ENCODE peak calls at places on chromosomes 12 and 14, in five cellular contexts. C is SK-N-SH, X is neural progenitor cell, I is MM.1S, H is HCT116. Z is an unnamed sample.
A peak's percentile ranks its signal among the peaks of the same experiment; 100 is the strongest.

GRCh38 chr12:92505373-92506340 is 197.1 kb upstream of the PLEKHG7 start:
- DNase-seq in I (no peak), X (peak; percentile 51), C (peak; percentile 3), H (no peak), Z (no peak)

GRCh38 chr12:4164591-4165558 is 108.7 kb upstream of the CCND2 start:
- DNase-seq in H (no peak), X (peak; percentile 66), I (no peak), C (no peak), Z (no peak)

GRCh38 chr14:88597038-88597437 is 34.2 kb downstream of the ZC3H14 start:
- DNase-seq in H (no peak), C (no peak), I (no peak), X (no peak), Z (no peak)

GRCh38 chr12:119204716-119205285 is 26.1 kb downstream of the HSPB8 start:
- DNase-seq in C (no peak), X (no peak), H (no peak), I (no peak), Z (no peak)

GRCh38 chr14:62777510-62777909 is 267.7 kb downstream of the KCNH5 start:
- DNase-seq in X (no peak), H (no peak), I (no peak), C (no peak), Z (no peak)

GRCh38 chr12:11814362-11814761 is 164.9 kb downstream of the ETV6 start:
- DNase-seq in C (no peak), X (no peak), I (no peak), H (no peak), Z (peak; percentile 54)

GRCh38 chr12:132030367-132031038 is 80.8 kb downstream of the EP400 start:
- DNase-seq in X (no peak), I (no peak), H (no peak), C (no peak), Z (peak; percentile 84)

GRCh38 chr12:89391726-89392336 is 39.5 kb upstream of the DUSP6 start:
- DNase-seq in C (no peak), I (no peak), X (no peak), H (no peak), Z (no peak)

GRCh38 chr14:55122441-55122986 is 6.5 kb upstream of the LGALS3 start:
- DNase-seq in X (no peak), H (no peak), I (no peak), C (peak; percentile 77), Z (peak; percentile 93)

GRCh38 chr12:72031066-72031465 is 92.4 kb downstream of the TPH2 start:
- DNase-seq in X (no peak), C (no peak), I (no peak), H (no peak), Z (no peak)

GRCh38 chr12:57549909-57550627 is at the start of gene KIF5A:
- DNase-seq in I (peak; percentile 43), H (no peak), C (peak; percentile 92), X (peak; percentile 87), Z (no peak)

GRCh38 chr12:121391619-121392324 is 8.1 kb upstream of the RNF34 start:
- DNase-seq in H (no peak), C (peak; percentile 81), X (no peak), I (peak; percentile 76), Z (no peak)

GRCh38 chr12:82398883-82399282 is 40.6 kb downstream of the METTL25 start:
- DNase-seq in X (no peak), I (no peak), H (no peak), C (no peak), Z (no peak)

GRCh38 chr12:57040750-57041149 is 9.2 kb downstream of the MYO1A start:
- DNase-seq in I (no peak), C (no peak), H (no peak), X (no peak), Z (no peak)

DNA sequence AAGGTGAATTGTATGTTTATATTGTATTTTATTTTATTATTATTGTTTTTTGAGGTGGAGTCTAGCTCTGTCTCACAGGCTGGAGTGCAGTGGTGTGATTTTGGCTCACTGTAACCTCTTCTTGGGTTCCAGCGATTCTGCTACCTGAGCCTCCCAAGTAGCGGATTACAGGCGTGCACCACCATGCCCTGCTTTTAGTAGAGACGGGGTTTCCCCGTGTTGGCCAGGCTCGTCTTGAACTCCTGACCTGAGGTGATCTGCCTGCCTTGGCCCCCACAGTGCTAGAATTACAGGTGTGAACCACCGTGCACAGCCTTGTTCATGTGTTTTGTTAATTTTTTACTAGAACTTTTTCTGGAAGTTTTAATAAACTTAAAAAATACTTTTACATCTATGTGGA is 3.8 kb downstream of the ATF7IP start:
- DNase-seq in I (no peak), C (no peak), X (no peak), H (no peak), Z (no peak)
- H3K4me1 ChIP-seq in I (peaks cover 3% of the 10 kb centered on the region), C (peaks cover 2% of the 10 kb centered on the region), X (peaks cover 48% of the 10 kb centered on the region), H (peaks cover 2% of the 10 kb centered on the region), Z (peaks cover 20% of the 10 kb centered on the region)

GRCh38 chr14:56449670-56450213 is 129.9 kb upstream of the TMEM260 start:
- DNase-seq in H (no peak), X (no peak), C (no peak), I (no peak), Z (no peak)
- TF ChIP-seq CTCF in H (no peak), X (no peak), C (no peak), I (no peak), Z (no peak)

GRCh38 chr14:35504260-35504659 is 29.7 kb upstream of the INSM2 start:
- DNase-seq in H (no peak), X (no peak), C (no peak), I (no peak), Z (no peak)
- TF ChIP-seq EZH2phosphoT487 in H (no peak), X (no peak), C (no peak), I (no peak), Z (no peak)

DNA sequence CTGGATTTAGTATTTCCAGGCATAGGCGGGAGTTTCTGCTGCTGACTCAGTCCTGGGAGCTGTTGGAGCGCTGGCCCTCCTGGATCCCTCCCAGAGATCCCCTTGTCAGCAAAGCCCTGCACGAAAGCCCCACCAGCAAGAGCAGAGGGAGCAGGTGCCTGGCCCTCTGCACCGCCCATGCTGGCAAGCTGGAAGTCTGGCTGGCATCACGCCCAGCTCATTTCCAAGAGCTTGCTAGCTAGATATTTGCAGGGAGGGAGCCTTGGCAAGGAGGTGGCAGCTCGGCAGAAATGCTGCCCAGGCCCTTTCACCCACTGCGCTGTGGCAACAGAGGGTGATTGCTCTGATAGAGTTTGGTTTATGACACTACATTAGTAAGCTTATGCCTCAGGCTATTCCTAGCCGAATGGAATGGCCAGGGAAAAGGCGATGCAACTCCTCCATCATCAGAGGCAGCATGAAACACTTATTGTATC is 193.9 kb downstream of the EMP1 start:
- DNase-seq in X (no peak), C (peak; percentile 69), I (no peak), H (peak; percentile 24), Z (peak; percentile 98)
- H3K4me1 ChIP-seq in X (peaks cover 19% of the 10 kb centered on the region), C (peaks cover 13% of the 10 kb centered on the region), I (no peaks in the 10 kb centered on the region), H (peaks cover 14% of the 10 kb centered on the region), Z (peaks cover 35% of the 10 kb centered on the region)

DNA sequence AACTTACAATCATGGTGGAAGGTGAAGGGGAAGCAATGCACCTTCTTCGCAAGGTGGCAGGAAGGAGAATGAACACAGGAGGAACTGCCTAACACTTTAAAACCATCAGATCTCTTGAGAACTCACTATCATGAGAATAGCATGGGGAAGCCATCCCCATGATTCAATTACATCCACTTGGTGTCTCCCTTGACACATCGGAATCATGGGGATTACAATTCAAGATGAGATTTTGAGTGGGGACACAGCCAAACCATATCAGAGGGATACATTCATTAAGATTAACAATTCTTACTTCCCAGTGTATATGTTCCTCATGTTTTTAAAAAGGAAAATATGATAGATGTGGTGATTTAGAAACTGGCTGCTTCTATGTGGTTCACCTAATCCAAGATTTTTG is 117.9 kb downstream of the PDE3A start:
- DNase-seq in I (no peak), X (peak; percentile 8), H (peak; percentile 21), C (no peak), Z (peak; percentile 5)
- TF ChIP-seq CTCF in I (no peak), X (peak; percentile 16), H (peak; percentile 28), C (peak; percentile 46), Z (peak; percentile 22)

DNA sequence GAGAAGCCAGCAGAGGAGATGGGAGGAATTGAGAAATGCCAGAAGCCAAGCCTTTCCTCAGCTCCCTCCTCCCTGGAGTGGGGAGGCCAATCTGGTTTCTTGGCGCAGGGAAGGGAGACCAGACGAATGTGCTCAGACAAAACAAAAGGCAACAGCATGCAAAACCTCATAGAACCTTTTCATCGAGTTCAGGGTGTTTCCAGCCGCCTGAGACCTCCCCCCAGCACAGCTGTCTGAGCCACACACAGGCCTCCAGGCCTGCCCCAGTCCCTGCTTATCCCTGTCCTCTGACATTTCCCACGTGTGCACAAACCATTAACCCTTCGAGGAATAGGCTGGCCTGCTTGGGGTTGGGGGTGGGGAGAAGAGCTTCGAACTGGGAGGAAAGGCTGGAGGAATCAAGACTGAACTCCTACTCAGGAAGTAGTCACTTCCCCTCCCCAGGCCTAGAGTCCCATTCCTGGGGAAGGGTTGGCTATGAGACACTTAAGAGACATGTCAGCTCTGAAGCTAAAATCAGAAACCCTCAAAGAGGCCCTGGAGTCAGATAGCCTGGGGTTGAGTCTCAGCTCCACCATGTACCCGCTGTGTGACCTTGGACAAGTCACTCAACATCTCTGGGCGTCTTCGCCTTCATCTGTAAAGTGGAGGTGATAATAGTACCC is 10.7 kb downstream of the TBX3 start:
- DNase-seq in H (no peak), I (no peak), X (peak; percentile 45), C (peak; percentile 78), Z (peak; percentile 89)
- TF ChIP-seq EZH2phosphoT487 in H (no peak), I (no peak), X (no peak), C (no peak), Z (no peak)

GRCh38 chr14:22985894-22986507 is 3.6 kb upstream of the AJUBA start:
- DNase-seq in I (no peak), H (no peak), C (no peak), X (no peak), Z (no peak)
- H3K4me1 ChIP-seq in I (no peaks in the 10 kb centered on the region), H (peaks cover 2% of the 10 kb centered on the region), C (peaks cover 4% of the 10 kb centered on the region), X (no peaks in the 10 kb centered on the region), Z (no peaks in the 10 kb centered on the region)

GRCh38 chr12:49615725-49616124 is 7.6 kb upstream of the PRPF40B start:
- DNase-seq in H (no peak), C (no peak), I (no peak), X (no peak), Z (peak; percentile 79)
- TF ChIP-seq CTCF in H (no peak), C (no peak), I (no peak), X (no peak), Z (no peak)

GRCh38 chr14:97138801-97139200 is 341.6 kb downstream of the VRK1 start:
- DNase-seq in X (peak; percentile 47), C (no peak), I (no peak), H (peak; percentile 29), Z (peak; percentile 25)
- TF ChIP-seq EZH2phosphoT487 in X (no peak), C (no peak), I (no peak), H (no peak), Z (no peak)